ENCODE peak calls at places on chromosomes 5 and 9, in four cellular contexts. Z is endothelial cell of umbilical vein, B is AG09319, X is astrocyte of the spinal cord. N is an unnamed sample.

GRCh38 chr5:157164521-157164920 is 1.5 kb downstream of the GARIN3 start:
- DNase-seq in B (no peak), X (no peak), Z (no peak), N (no peak)

GRCh38 chr9:88782931-88783451 is 208.3 kb upstream of the S1PR3 start:
- DNase-seq in B (no peak), Z (no peak), X (peak), N (no peak)

GRCh38 chr9:135363556-135363955 is 116.0 kb upstream of the PPP1R26 start:
- DNase-seq in X (no peak), Z (no peak), B (no peak), N (no peak)

GRCh38 chr5:155481182-155481581 is 467.6 kb downstream of the KIF4B start:
- DNase-seq in B (no peak), Z (no peak), X (no peak), N (no peak)

GRCh38 chr5:142437563-142437962 is 112.7 kb upstream of the SPRY4 start:
- DNase-seq in X (no peak), B (no peak), Z (no peak), N (no peak)

GRCh38 chr9:15157371-15157770 is 149.6 kb downstream of the TTC39B start:
- DNase-seq in X (peak), B (no peak), Z (no peak), N (no peak)

GRCh38 chr5:112014771-112015170 is 257.8 kb upstream of the NREP start:
- DNase-seq in B (no peak), X (no peak), Z (no peak), N (no peak)

GRCh38 chr5:133611357-133612020 is 852 bp downstream of the FSTL4 start:
- DNase-seq in Z (no peak), B (no peak), X (no peak), N (no peak)

GRCh38 chr5:107542428-107542827 is 128.3 kb downstream of the EFNA5 start:
- DNase-seq in X (peak), B (peak), Z (peak), N (no peak)

GRCh38 chr9:94802795-94803194 is 76.3 kb downstream of the AOPEP start:
- DNase-seq in Z (no peak), B (no peak), X (peak), N (no peak)

GRCh38 chr5:163938595-163938994 is 433.2 kb downstream of the MAT2B start:
- DNase-seq in B (no peak), Z (no peak), X (no peak), N (no peak)

GRCh38 chr5:180669661-180670060 is 20.3 kb upstream of the FLT4 start:
- DNase-seq in Z (no peak), X (no peak), B (no peak), N (no peak)

GRCh38 chr9:24516463-24516862 is 29.2 kb downstream of the IZUMO3 start:
- DNase-seq in B (no peak), X (peak), Z (no peak), N (no peak)

GRCh38 chr9:122819326-122819725 is 9.1 kb downstream of the PDCL start:
- DNase-seq in Z (peak), X (peak), B (no peak), N (no peak)

GRCh38 chr5:10264569-10264968 is 14.5 kb downstream of the CCT5 start:
- DNase-seq in Z (no peak), B (peak), X (no peak), N (no peak)

GRCh38 chr5:56851258-56851941 is 36.1 kb downstream of the MAP3K1 start:
- DNase-seq in Z (peak), B (no peak), X (peak), N (no peak)

GRCh38 chr5:157351386-157352089 is 85.6 kb downstream of the CYFIP2 start:
- DNase-seq in B (no peak), X (no peak), Z (peak), N (no peak)

GRCh38 chr5:152642406-152642805 is 237.3 kb upstream of the NMUR2 start:
- DNase-seq in Z (no peak), X (no peak), B (no peak), N (no peak)

GRCh38 chr5:157496847-157497246 is 36.8 kb downstream of the NIPAL4 start:
- DNase-seq in Z (no peak), B (no peak), X (no peak), N (no peak)

GRCh38 chr9:95116820-95117204 is 200.7 kb downstream of the FANCC start:
- DNase-seq in Z (no peak), B (no peak), X (no peak), N (no peak)

GRCh38 chr9:108885643-108886348 is 23.7 kb downstream of the ACTL7A start:
- DNase-seq in B (peak), X (peak), Z (peak), N (no peak)

GRCh38 chr9:4371108-4371507 is 71.2 kb upstream of the GLIS3 start:
- DNase-seq in Z (peak), X (peak), B (peak), N (no peak)

GRCh38 chr9:124810513-124811355 is 33.8 kb downstream of the OLFML2A start:
- DNase-seq in B (no peak), X (peak), Z (no peak), N (no peak)

GRCh38 chr5:109533847-109534272 is 124.1 kb upstream of the PJA2 start:
- DNase-seq in B (no peak), X (no peak), Z (no peak), N (no peak)

GRCh38 chr5:68396722-68397121 is 181.2 kb downstream of the PIK3R1 start:
- DNase-seq in B (no peak), X (no peak), Z (no peak), N (no peak)

GRCh38 chr9:75889577-75889976 is 896 bp upstream of the PCSK5 start:
- DNase-seq in B (no peak), Z (no peak), X (no peak), N (no peak)

GRCh38 chr5:96816430-96816939 is 8.7 kb upstream of the ERAP1 start:
- DNase-seq in X (no peak), Z (no peak), B (no peak), N (no peak)

GRCh38 chr9:132409828-132410528 is at the start of gene CFAP77:
- DNase-seq in X (peak), B (peak), Z (peak), N (no peak)

GRCh38 chr5:8458038-8458383 is 589.1 kb downstream of the MTRR start:
- DNase-seq in B (no peak), Z (peak), X (peak), N (no peak)

GRCh38 chr9:81573415-81574321 is 115.7 kb downstream of the TLE1 start:
- DNase-seq in Z (no peak), B (no peak), X (no peak), N (no peak)

GRCh38 chr9:121286973-121287721 is 19.2 kb downstream of the GSN start:
- DNase-seq in Z (peak), X (peak), B (peak), N (no peak)

GRCh38 chr5:138874771-138875628 is at the start of gene LRRTM2:
- DNase-seq in B (peak), Z (peak), X (peak), N (no peak)

GRCh38 chr5:79774855-79775237 is 85.2 kb downstream of the CMYA5 start:
- DNase-seq in X (no peak), B (no peak), Z (no peak), N (no peak)
- TF ChIP-seq CTCF in X (no peak), B (no peak), Z (no peak), N (no peak)

GRCh38 chr9:92728831-92729734 is 35.5 kb downstream of the BICD2 start:
- DNase-seq in B (no peak), Z (no peak), X (no peak), N (peak)
- TF ChIP-seq CTCF in B (peak), Z (peak), X (peak), N (peak)

GRCh38 chr9:70577671-70578070 is 163.2 kb upstream of the KLF9 start:
- DNase-seq in B (no peak), X (no peak), Z (no peak), N (no peak)

GRCh38 chr9:70576121-70576520 is 161.7 kb upstream of the KLF9 start:
- DNase-seq in Z (no peak), X (no peak), B (no peak), N (no peak)

GRCh38 chr9:70579686-70580085 is 165.2 kb upstream of the KLF9 start:
- DNase-seq in B (no peak), X (no peak), Z (no peak), N (no peak)

GRCh38 chr9:70580593-70581195 is 166.2 kb upstream of the KLF9 start:
- DNase-seq in B (no peak), Z (no peak), X (no peak), N (no peak)

DNA sequence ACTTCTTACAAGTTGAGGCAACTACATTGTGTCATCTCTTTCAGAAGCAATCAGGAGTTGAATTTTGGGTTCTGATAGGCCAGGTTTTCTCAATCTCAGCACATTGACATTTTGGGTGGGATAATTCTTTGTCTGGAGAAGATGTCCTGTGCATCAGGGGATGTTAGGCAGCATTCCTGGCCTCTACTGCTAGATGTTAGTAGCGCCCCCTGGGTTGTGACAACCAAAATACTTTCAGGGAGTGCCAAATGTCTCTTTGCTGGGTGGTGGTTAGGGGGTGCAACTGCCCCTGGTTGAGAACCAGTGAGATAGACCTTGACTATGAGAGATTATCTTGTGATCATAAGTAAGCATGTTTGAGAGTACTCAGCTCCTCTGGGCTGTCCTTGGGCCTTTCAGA is 164.3 kb upstream of the KLF9 start:
- DNase-seq in X (no peak), B (no peak), Z (no peak), N (no peak)
- TF ChIP-seq CTCF in X (no peak), B (no peak), Z (no peak), N (no peak)

GRCh38 chr5:32042571-32042970 is 131.5 kb downstream of the GOLPH3 start:
- DNase-seq in X (no peak), B (no peak), Z (no peak), N (no peak)

DNA sequence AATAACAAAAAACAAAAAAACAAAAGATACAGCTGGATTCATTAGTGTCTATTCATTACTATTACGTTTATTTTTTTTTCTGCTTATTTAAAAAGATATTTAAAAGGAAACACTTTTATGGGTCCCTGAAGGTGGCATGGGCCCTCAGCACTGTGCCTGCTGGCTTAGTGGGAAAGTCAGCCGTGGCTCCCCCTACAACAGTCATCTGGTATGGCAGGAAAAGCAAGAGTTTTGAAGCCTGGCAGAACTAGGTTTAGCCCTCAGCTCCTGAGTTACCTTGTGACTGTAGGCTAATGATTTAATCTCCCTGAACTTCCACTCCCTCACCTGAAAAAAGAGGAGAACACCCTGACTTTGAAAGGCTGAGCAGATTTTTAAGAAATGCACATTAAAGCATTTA is 135.6 kb downstream of the GOLPH3 start:
- DNase-seq in B (no peak), Z (no peak), X (no peak), N (no peak)
- TF ChIP-seq CTCF in B (no peak), Z (no peak), X (no peak), N (no peak)

GRCh38 chr9:127578627-127578951 is 33.5 kb upstream of the STXBP1 start:
- DNase-seq in X (no peak), Z (no peak), B (no peak), N (no peak)

GRCh38 chr9:127575875-127576778 is 36.0 kb upstream of the STXBP1 start:
- DNase-seq in Z (no peak), B (no peak), X (no peak), N (no peak)

GRCh38 chr9:127580879-127581278 is 31.2 kb upstream of the STXBP1 start:
- DNase-seq in Z (no peak), B (no peak), X (no peak), N (no peak)

GRCh38 chr9:127580371-127580770 is 31.7 kb upstream of the STXBP1 start:
- DNase-seq in X (no peak), B (no peak), Z (no peak), N (no peak)

DNA sequence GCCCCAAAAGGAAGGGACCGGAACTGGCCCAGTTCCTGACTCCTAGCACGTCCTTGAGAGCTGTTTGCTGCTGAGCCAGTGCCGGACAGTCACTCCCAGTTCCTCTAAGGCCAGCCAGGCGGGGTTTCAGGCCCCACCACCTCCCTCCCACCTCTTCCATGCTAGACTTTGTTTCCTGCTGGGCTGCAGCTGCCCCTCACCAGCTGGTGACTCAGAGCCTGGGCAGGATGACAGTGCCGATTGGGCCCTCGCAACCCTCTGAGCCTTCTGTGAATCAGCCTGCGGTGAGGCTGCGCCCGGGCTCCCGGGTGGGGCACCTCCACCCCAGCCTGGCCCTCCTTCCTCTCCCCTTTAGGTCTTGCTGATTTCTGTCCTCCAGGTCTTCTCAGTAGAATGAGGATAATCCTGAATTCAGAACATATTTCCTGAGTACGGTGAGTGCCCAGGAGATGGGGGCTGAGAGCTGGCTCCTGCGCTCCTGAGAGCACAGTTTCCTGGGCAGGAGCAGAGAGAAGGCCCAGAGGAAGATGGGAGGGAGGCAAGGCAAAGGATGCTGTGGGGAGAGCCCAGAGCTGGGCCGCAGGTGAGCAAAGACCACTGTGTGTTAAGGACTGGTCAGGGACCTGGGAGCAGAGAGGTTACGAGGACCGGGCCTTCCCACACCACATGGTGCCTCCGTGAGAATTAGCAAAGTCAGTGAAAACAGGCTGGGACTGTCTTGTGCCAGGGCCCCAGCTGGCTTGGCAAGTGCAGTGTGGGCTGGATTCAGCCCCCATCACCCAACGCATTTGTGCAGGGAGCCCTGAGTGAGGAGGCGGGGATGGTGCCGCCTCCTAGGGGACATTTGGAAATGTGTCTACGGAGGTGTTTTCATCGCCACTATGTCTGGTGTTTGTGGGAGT is 32.9 kb upstream of the STXBP1 start:
- DNase-seq in B (peak), X (peak), Z (peak), N (no peak)
- TF ChIP-seq CTCF in B (peak), X (peak), Z (peak), N (peak)

GRCh38 chr5:64678400-64678799 is 11.9 kb upstream of the SHISAL2B start:
- DNase-seq in B (no peak), X (no peak), Z (no peak), N (no peak)

GRCh38 chr5:64680289-64680688 is 10.0 kb upstream of the SHISAL2B start:
- DNase-seq in X (no peak), Z (no peak), B (no peak), N (no peak)

DNA sequence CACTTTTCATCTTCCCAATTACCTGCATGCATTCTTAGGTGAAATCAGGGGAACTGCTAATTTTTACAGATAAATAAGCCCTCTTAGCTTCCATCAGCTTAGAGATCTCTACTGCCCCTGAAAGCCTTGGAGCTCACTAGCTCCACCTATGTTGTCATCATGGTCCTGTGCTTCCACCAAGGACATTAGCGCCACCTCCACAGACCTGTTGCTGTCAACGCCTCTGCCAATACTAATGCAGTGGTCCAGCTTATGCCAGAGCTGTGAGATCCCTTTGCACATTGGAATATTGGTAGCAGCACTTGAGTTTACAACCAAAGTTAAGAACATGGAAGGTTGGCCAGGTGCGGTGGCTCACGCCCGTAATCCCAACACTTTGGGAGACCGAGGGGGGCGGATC is 7.7 kb upstream of the SHISAL2B start:
- DNase-seq in X (no peak), B (no peak), Z (no peak), N (no peak)
- TF ChIP-seq CTCF in X (no peak), B (no peak), Z (no peak), N (peak)

N was measured in D721Med.